ENCODE peak calls at places on chromosomes 6 and 20, in eight cellular contexts. One of them, this sample, is unnamed.

GRCh38 chr6:113277111-113277510 is 580.0 kb upstream of the MARCKS start:
- DNase-seq in activated CD4-positive, alpha-beta T cell treated with anti-CD3 and anti-CD28 coated beads, Interleukin-2, amount 50 U/mL, for 1 hour: no peak
- DNase-seq in iris pigment epithelial cell: no peak
- DNase-seq in iPS DF 6.9: no peak
- DNase-seq in endodermal cell: no peak
- DNase-seq in Karpas-422: no peak
- DNase-seq in HFFc6: no peak
- DNase-seq in body of pancreas: no peak
- DNase-seq in this sample: no peak

GRCh38 chr20:4573564-4574355 is 147.9 kb upstream of the PRND start:
- DNase-seq in activated CD4-positive, alpha-beta T cell treated with anti-CD3 and anti-CD28 coated beads, Interleukin-2, amount 50 U/mL, for 1 hour: no peak
- DNase-seq in HFFc6: peak
- DNase-seq in iris pigment epithelial cell: peak
- DNase-seq in Karpas-422: no peak
- DNase-seq in body of pancreas: no peak
- DNase-seq in endodermal cell: no peak
- DNase-seq in iPS DF 6.9: no peak
- DNase-seq in this sample: no peak

GRCh38 chr6:13355043-13355945 is 27.0 kb upstream of the TBC1D7 start:
- DNase-seq in iris pigment epithelial cell: peak
- DNase-seq in iPS DF 6.9: no peak
- DNase-seq in endodermal cell: no peak
- DNase-seq in Karpas-422: peak
- DNase-seq in body of pancreas: no peak
- DNase-seq in activated CD4-positive, alpha-beta T cell treated with anti-CD3 and anti-CD28 coated beads, Interleukin-2, amount 50 U/mL, for 1 hour: no peak
- DNase-seq in HFFc6: peak
- DNase-seq in this sample: no peak

GRCh38 chr6:90263653-90264052 is 33.0 kb downstream of the BACH2 start:
- DNase-seq in endodermal cell: no peak
- DNase-seq in iris pigment epithelial cell: peak
- DNase-seq in HFFc6: no peak
- DNase-seq in iPS DF 6.9: no peak
- DNase-seq in Karpas-422: no peak
- DNase-seq in body of pancreas: no peak
- DNase-seq in activated CD4-positive, alpha-beta T cell treated with anti-CD3 and anti-CD28 coated beads, Interleukin-2, amount 50 U/mL, for 1 hour: no peak
- DNase-seq in this sample: no peak

GRCh38 chr6:170087946-170088348 is 202.9 kb downstream of the DLL1 start:
- DNase-seq in activated CD4-positive, alpha-beta T cell treated with anti-CD3 and anti-CD28 coated beads, Interleukin-2, amount 50 U/mL, for 1 hour: peak
- DNase-seq in HFFc6: no peak
- DNase-seq in endodermal cell: no peak
- DNase-seq in iPS DF 6.9: no peak
- DNase-seq in body of pancreas: peak
- DNase-seq in Karpas-422: no peak
- DNase-seq in iris pigment epithelial cell: no peak
- DNase-seq in this sample: peak

GRCh38 chr6:36244641-36245280 is 25.1 kb upstream of the PNPLA1 start:
- DNase-seq in endodermal cell: peak
- DNase-seq in iPS DF 6.9: peak
- DNase-seq in HFFc6: no peak
- DNase-seq in activated CD4-positive, alpha-beta T cell treated with anti-CD3 and anti-CD28 coated beads, Interleukin-2, amount 50 U/mL, for 1 hour: no peak
- DNase-seq in body of pancreas: no peak
- DNase-seq in Karpas-422: no peak
- DNase-seq in iris pigment epithelial cell: no peak
- DNase-seq in this sample: no peak

GRCh38 chr20:2507875-2508630 is 662 bp downstream of the ZNF343 start:
- DNase-seq in iPS DF 6.9: no peak
- DNase-seq in body of pancreas: no peak
- DNase-seq in activated CD4-positive, alpha-beta T cell treated with anti-CD3 and anti-CD28 coated beads, Interleukin-2, amount 50 U/mL, for 1 hour: no peak
- DNase-seq in HFFc6: no peak
- DNase-seq in Karpas-422: peak
- DNase-seq in endodermal cell: no peak
- DNase-seq in iris pigment epithelial cell: peak
- DNase-seq in this sample: no peak

GRCh38 chr6:71080793-71081192 is 123.9 kb upstream of the B3GAT2 start:
- DNase-seq in body of pancreas: no peak
- DNase-seq in iris pigment epithelial cell: peak
- DNase-seq in activated CD4-positive, alpha-beta T cell treated with anti-CD3 and anti-CD28 coated beads, Interleukin-2, amount 50 U/mL, for 1 hour: no peak
- DNase-seq in Karpas-422: no peak
- DNase-seq in HFFc6: peak
- DNase-seq in iPS DF 6.9: no peak
- DNase-seq in endodermal cell: no peak
- DNase-seq in this sample: no peak

GRCh38 chr20:44651507-44652373 is at the start of gene ADA:
- DNase-seq in Karpas-422: peak
- DNase-seq in activated CD4-positive, alpha-beta T cell treated with anti-CD3 and anti-CD28 coated beads, Interleukin-2, amount 50 U/mL, for 1 hour: peak
- DNase-seq in iris pigment epithelial cell: no peak
- DNase-seq in endodermal cell: peak
- DNase-seq in body of pancreas: peak
- DNase-seq in iPS DF 6.9: no peak
- DNase-seq in HFFc6: no peak
- DNase-seq in this sample: peak

GRCh38 chr6:89941031-89941775 is 46.9 kb downstream of the GJA10 start:
- DNase-seq in HFFc6: no peak
- DNase-seq in Karpas-422: no peak
- DNase-seq in endodermal cell: no peak
- DNase-seq in activated CD4-positive, alpha-beta T cell treated with anti-CD3 and anti-CD28 coated beads, Interleukin-2, amount 50 U/mL, for 1 hour: no peak
- DNase-seq in iPS DF 6.9: no peak
- DNase-seq in body of pancreas: peak
- DNase-seq in iris pigment epithelial cell: peak
- DNase-seq in this sample: no peak

GRCh38 chr20:59574308-59574707 is 30.0 kb upstream of the PHACTR3 start:
- DNase-seq in activated CD4-positive, alpha-beta T cell treated with anti-CD3 and anti-CD28 coated beads, Interleukin-2, amount 50 U/mL, for 1 hour: no peak
- DNase-seq in HFFc6: no peak
- DNase-seq in iris pigment epithelial cell: no peak
- DNase-seq in endodermal cell: peak
- DNase-seq in iPS DF 6.9: no peak
- DNase-seq in Karpas-422: no peak
- DNase-seq in body of pancreas: no peak
- DNase-seq in this sample: no peak

GRCh38 chr6:128339635-128340436 is 180.6 kb downstream of the PTPRK start:
- DNase-seq in iris pigment epithelial cell: peak
- DNase-seq in iPS DF 6.9: no peak
- DNase-seq in HFFc6: no peak
- DNase-seq in endodermal cell: no peak
- DNase-seq in activated CD4-positive, alpha-beta T cell treated with anti-CD3 and anti-CD28 coated beads, Interleukin-2, amount 50 U/mL, for 1 hour: no peak
- DNase-seq in Karpas-422: no peak
- DNase-seq in body of pancreas: no peak
- DNase-seq in this sample: no peak

GRCh38 chr20:24673678-24674570 is 204.5 kb downstream of the SYNDIG1 start:
- DNase-seq in body of pancreas: no peak
- DNase-seq in activated CD4-positive, alpha-beta T cell treated with anti-CD3 and anti-CD28 coated beads, Interleukin-2, amount 50 U/mL, for 1 hour: no peak
- DNase-seq in iPS DF 6.9: no peak
- DNase-seq in iris pigment epithelial cell: peak
- DNase-seq in Karpas-422: no peak
- DNase-seq in HFFc6: peak
- DNase-seq in endodermal cell: no peak
- DNase-seq in this sample: no peak

GRCh38 chr6:78530208-78530607 is 337.1 kb upstream of the IRAK1BP1 start:
- DNase-seq in HFFc6: no peak
- DNase-seq in body of pancreas: no peak
- DNase-seq in iPS DF 6.9: no peak
- DNase-seq in activated CD4-positive, alpha-beta T cell treated with anti-CD3 and anti-CD28 coated beads, Interleukin-2, amount 50 U/mL, for 1 hour: no peak
- DNase-seq in iris pigment epithelial cell: no peak
- DNase-seq in Karpas-422: no peak
- DNase-seq in endodermal cell: peak
- DNase-seq in this sample: no peak

GRCh38 chr20:49676581-49677291 is 36.9 kb downstream of the B4GALT5 start:
- DNase-seq in Karpas-422: no peak
- DNase-seq in HFFc6: peak
- DNase-seq in iPS DF 6.9: no peak
- DNase-seq in activated CD4-positive, alpha-beta T cell treated with anti-CD3 and anti-CD28 coated beads, Interleukin-2, amount 50 U/mL, for 1 hour: peak
- DNase-seq in body of pancreas: no peak
- DNase-seq in iris pigment epithelial cell: peak
- DNase-seq in endodermal cell: no peak
- DNase-seq in this sample: no peak

GRCh38 chr6:169266746-169267629 is 13.3 kb upstream of the THBS2 start:
- DNase-seq in activated CD4-positive, alpha-beta T cell treated with anti-CD3 and anti-CD28 coated beads, Interleukin-2, amount 50 U/mL, for 1 hour: no peak
- DNase-seq in iris pigment epithelial cell: no peak
- DNase-seq in Karpas-422: no peak
- DNase-seq in endodermal cell: no peak
- DNase-seq in body of pancreas: no peak
- DNase-seq in iPS DF 6.9: no peak
- DNase-seq in HFFc6: peak
- DNase-seq in this sample: no peak

GRCh38 chr20:38196592-38196991 is 31.5 kb upstream of the TGM2 start:
- DNase-seq in body of pancreas: peak
- DNase-seq in Karpas-422: peak
- DNase-seq in activated CD4-positive, alpha-beta T cell treated with anti-CD3 and anti-CD28 coated beads, Interleukin-2, amount 50 U/mL, for 1 hour: no peak
- DNase-seq in iPS DF 6.9: no peak
- DNase-seq in endodermal cell: peak
- DNase-seq in iris pigment epithelial cell: peak
- DNase-seq in HFFc6: peak
- DNase-seq in this sample: peak

GRCh38 chr6:143680157-143680556 is 2.4 kb downstream of the PHACTR2 start:
- DNase-seq in body of pancreas: no peak
- DNase-seq in iPS DF 6.9: no peak
- DNase-seq in endodermal cell: no peak
- DNase-seq in activated CD4-positive, alpha-beta T cell treated with anti-CD3 and anti-CD28 coated beads, Interleukin-2, amount 50 U/mL, for 1 hour: no peak
- DNase-seq in iris pigment epithelial cell: no peak
- DNase-seq in Karpas-422: peak
- DNase-seq in HFFc6: no peak
- DNase-seq in this sample: no peak

GRCh38 chr6:167470101-167470835 is 145.4 kb downstream of the TTLL2 start:
- DNase-seq in iris pigment epithelial cell: no peak
- DNase-seq in activated CD4-positive, alpha-beta T cell treated with anti-CD3 and anti-CD28 coated beads, Interleukin-2, amount 50 U/mL, for 1 hour: no peak
- DNase-seq in Karpas-422: no peak
- DNase-seq in endodermal cell: peak
- DNase-seq in iPS DF 6.9: no peak
- DNase-seq in HFFc6: no peak
- DNase-seq in body of pancreas: no peak
- DNase-seq in this sample: no peak

GRCh38 chr6:33297406-33297955 is 1.3 kb downstream of the RGL2 start:
- DNase-seq in Karpas-422: peak
- DNase-seq in body of pancreas: peak
- DNase-seq in iris pigment epithelial cell: no peak
- DNase-seq in HFFc6: no peak
- DNase-seq in activated CD4-positive, alpha-beta T cell treated with anti-CD3 and anti-CD28 coated beads, Interleukin-2, amount 50 U/mL, for 1 hour: no peak
- DNase-seq in endodermal cell: peak
- DNase-seq in iPS DF 6.9: no peak
- DNase-seq in this sample: peak

GRCh38 chr20:3595541-3595940 is 67.7 kb downstream of the GFRA4 start:
- DNase-seq in endodermal cell: no peak
- DNase-seq in iPS DF 6.9: no peak
- DNase-seq in activated CD4-positive, alpha-beta T cell treated with anti-CD3 and anti-CD28 coated beads, Interleukin-2, amount 50 U/mL, for 1 hour: no peak
- DNase-seq in HFFc6: no peak
- DNase-seq in iris pigment epithelial cell: no peak
- DNase-seq in Karpas-422: no peak
- DNase-seq in body of pancreas: no peak
- DNase-seq in this sample: no peak

GRCh38 chr6:105628156-105628860 is 225.4 kb upstream of the PREP start:
- DNase-seq in iPS DF 6.9: no peak
- DNase-seq in iris pigment epithelial cell: no peak
- DNase-seq in body of pancreas: no peak
- DNase-seq in activated CD4-positive, alpha-beta T cell treated with anti-CD3 and anti-CD28 coated beads, Interleukin-2, amount 50 U/mL, for 1 hour: no peak
- DNase-seq in endodermal cell: no peak
- DNase-seq in HFFc6: no peak
- DNase-seq in Karpas-422: no peak
- DNase-seq in this sample: no peak

GRCh38 chr20:61414455-61414991 is 162.5 kb downstream of the CDH4 start:
- DNase-seq in HFFc6: no peak
- DNase-seq in activated CD4-positive, alpha-beta T cell treated with anti-CD3 and anti-CD28 coated beads, Interleukin-2, amount 50 U/mL, for 1 hour: no peak
- DNase-seq in body of pancreas: no peak
- DNase-seq in endodermal cell: no peak
- DNase-seq in iris pigment epithelial cell: no peak
- DNase-seq in Karpas-422: no peak
- DNase-seq in iPS DF 6.9: no peak
- DNase-seq in this sample: no peak

GRCh38 chr6:169449221-169449620 is 195.6 kb upstream of the THBS2 start:
- DNase-seq in iris pigment epithelial cell: peak
- DNase-seq in HFFc6: no peak
- DNase-seq in iPS DF 6.9: no peak
- DNase-seq in activated CD4-positive, alpha-beta T cell treated with anti-CD3 and anti-CD28 coated beads, Interleukin-2, amount 50 U/mL, for 1 hour: no peak
- DNase-seq in body of pancreas: no peak
- DNase-seq in Karpas-422: no peak
- DNase-seq in endodermal cell: no peak
- DNase-seq in this sample: no peak

GRCh38 chr6:56914791-56915658 is 39.9 kb upstream of the BEND6 start:
- DNase-seq in endodermal cell: no peak
- DNase-seq in HFFc6: no peak
- DNase-seq in Karpas-422: no peak
- DNase-seq in iris pigment epithelial cell: no peak
- DNase-seq in iPS DF 6.9: no peak
- DNase-seq in activated CD4-positive, alpha-beta T cell treated with anti-CD3 and anti-CD28 coated beads, Interleukin-2, amount 50 U/mL, for 1 hour: no peak
- DNase-seq in body of pancreas: no peak
- DNase-seq in this sample: no peak

GRCh38 chr6:36703982-36704381 is 6.4 kb downstream of the RAB44 start:
- DNase-seq in iPS DF 6.9: no peak
- DNase-seq in Karpas-422: no peak
- DNase-seq in activated CD4-positive, alpha-beta T cell treated with anti-CD3 and anti-CD28 coated beads, Interleukin-2, amount 50 U/mL, for 1 hour: no peak
- DNase-seq in body of pancreas: no peak
- DNase-seq in HFFc6: no peak
- DNase-seq in endodermal cell: peak
- DNase-seq in iris pigment epithelial cell: no peak
- DNase-seq in this sample: no peak

GRCh38 chr20:24045621-24046020 is 57.0 kb upstream of the GGTLC1 start:
- DNase-seq in HFFc6: no peak
- DNase-seq in endodermal cell: no peak
- DNase-seq in iris pigment epithelial cell: no peak
- DNase-seq in Karpas-422: no peak
- DNase-seq in activated CD4-positive, alpha-beta T cell treated with anti-CD3 and anti-CD28 coated beads, Interleukin-2, amount 50 U/mL, for 1 hour: no peak
- DNase-seq in body of pancreas: no peak
- DNase-seq in iPS DF 6.9: no peak
- DNase-seq in this sample: no peak

GRCh38 chr6:42278131-42278853 is 60.6 kb upstream of the MRPS10 start:
- DNase-seq in endodermal cell: peak
- DNase-seq in iPS DF 6.9: no peak
- DNase-seq in body of pancreas: no peak
- DNase-seq in HFFc6: no peak
- DNase-seq in Karpas-422: no peak
- DNase-seq in iris pigment epithelial cell: no peak
- DNase-seq in activated CD4-positive, alpha-beta T cell treated with anti-CD3 and anti-CD28 coated beads, Interleukin-2, amount 50 U/mL, for 1 hour: no peak
- DNase-seq in this sample: no peak

GRCh38 chr6:150881911-150882481 is 16.5 kb downstream of the MTHFD1L start:
- DNase-seq in HFFc6: peak
- DNase-seq in Karpas-422: no peak
- DNase-seq in endodermal cell: peak
- DNase-seq in iPS DF 6.9: no peak
- DNase-seq in body of pancreas: no peak
- DNase-seq in activated CD4-positive, alpha-beta T cell treated with anti-CD3 and anti-CD28 coated beads, Interleukin-2, amount 50 U/mL, for 1 hour: no peak
- DNase-seq in iris pigment epithelial cell: peak
- DNase-seq in this sample: no peak